ENCODE peak calls at places on chromosomes 6 and 20, in six cellular contexts. Y is activated T-cell treated with anti-CD3 and anti-CD28 coated beads, Interleukin-2, amount 50 U/mL, for 48 hours; X is HEK293T; I is naive thymus-derived CD4-positive, alpha-beta T cell; H is myocyte; C is stimulated activated CD8-positive, alpha-beta memory T cell treated with anti-CD3 and anti-CD28 coated beads, Interleukin-15, amount 100 ng/mL, for 48 hours. W is an unnamed sample.

GRCh38 chr6:150307520-150307919 is 61.3 kb upstream of the IYD start:
- DNase-seq in Y (no peak), X (no peak), I (no peak), H (no peak), C (no peak), W (no peak)

GRCh38 chr20:21202284-21202683 is 76.4 kb downstream of the KIZ start:
- DNase-seq in Y (no peak), X (no peak), I (no peak), H (peak), C (no peak), W (peak)

GRCh38 chr6:136015531-136015930 is 164.0 kb downstream of the PDE7B start:
- DNase-seq in Y (no peak), X (no peak), I (no peak), H (no peak), C (no peak), W (no peak)

GRCh38 chr6:169960891-169961611 is 209.6 kb downstream of the ERMARD start:
- DNase-seq in Y (peak), X (no peak), I (no peak), H (no peak), C (no peak), W (no peak)

GRCh38 chr6:98980814-98981213 is 33.1 kb upstream of the FBXL4 start:
- DNase-seq in Y (no peak), X (peak), I (no peak), H (no peak), C (no peak), W (no peak)

GRCh38 chr20:34968020-34968775 is 12.5 kb downstream of the MYH7B start:
- DNase-seq in Y (no peak), X (no peak), I (no peak), H (no peak), C (no peak), W (no peak)

GRCh38 chr20:29301624-29302259 is 1955.7 kb upstream of the DEFB115 start:
- DNase-seq in Y (no peak), X (no peak), I (no peak), H (no peak), C (no peak), W (no peak)

GRCh38 chr20:57547250-57547649 is 13.7 kb upstream of the PCK1 start:
- DNase-seq in Y (no peak), X (no peak), I (no peak), H (no peak), C (no peak), W (no peak)

GRCh38 chr20:23509580-23509913 is 18.6 kb downstream of the CST8 start:
- DNase-seq in Y (no peak), X (no peak), I (no peak), H (no peak), C (no peak), W (peak)

GRCh38 chr6:27188206-27188884 is 59.2 kb upstream of the PRSS16 start:
- DNase-seq in Y (peak), X (peak), I (no peak), H (peak), C (no peak), W (peak)

GRCh38 chr6:159654483-159655098 is 38.5 kb downstream of the SOD2 start:
- DNase-seq in Y (no peak), X (peak), I (peak), H (peak), C (no peak), W (no peak)

GRCh38 chr6:104951677-104952076 is 5.2 kb upstream of the LIN28B start:
- DNase-seq in Y (no peak), X (no peak), I (no peak), H (no peak), C (no peak), W (no peak)

GRCh38 chr6:168016756-168017525 is 19.5 kb downstream of the KIF25 start:
- DNase-seq in Y (no peak), X (no peak), I (no peak), H (peak), C (no peak), W (no peak)

GRCh38 chr6:155583997-155584396 is 128.4 kb upstream of the NOX3 start:
- DNase-seq in Y (no peak), X (no peak), I (no peak), H (no peak), C (no peak), W (no peak)

GRCh38 chr6:38915205-38915925 is 133.2 kb upstream of the GLP1R start:
- DNase-seq in Y (no peak), X (no peak), I (no peak), H (peak), C (no peak), W (no peak)

GRCh38 chr20:44650777-44651493 is 564 bp downstream of the ADA start:
- DNase-seq in Y (peak), X (no peak), I (no peak), H (no peak), C (no peak), W (no peak)

GRCh38 chr6:139474145-139475108 is 100.0 kb upstream of the CITED2 start:
- DNase-seq in Y (no peak), X (peak), I (no peak), H (peak), C (no peak), W (no peak)

GRCh38 chr20:42706762-42707161 is 482.9 kb downstream of the PTPRT start:
- DNase-seq in Y (no peak), X (no peak), I (no peak), H (no peak), C (no peak), W (no peak)

GRCh38 chr6:139475231-139475630 is 100.8 kb upstream of the CITED2 start:
- DNase-seq in Y (no peak), X (no peak), I (no peak), H (no peak), C (no peak), W (no peak)

GRCh38 chr6:40558102-40558501 is 29.1 kb downstream of the LRFN2 start:
- DNase-seq in Y (no peak), X (no peak), I (no peak), H (no peak), C (no peak), W (no peak)

GRCh38 chr6:165183071-165183470 is 126.3 kb downstream of the C6orf118 start:
- DNase-seq in Y (no peak), X (no peak), I (no peak), H (no peak), C (no peak), W (no peak)

GRCh38 chr6:91366781-91367180 is 779.9 kb upstream of the MAP3K7 start:
- DNase-seq in Y (no peak), X (no peak), I (no peak), H (no peak), C (no peak), W (no peak)

GRCh38 chr6:129766959-129767728 is 57.2 kb upstream of the ARHGAP18 start:
- DNase-seq in Y (peak), X (peak), I (peak), H (peak), C (peak), W (no peak)

GRCh38 chr6:48069280-48069679 is 41.7 kb downstream of the PTCHD4 start:
- DNase-seq in Y (no peak), X (no peak), I (no peak), H (no peak), C (no peak), W (no peak)

GRCh38 chr6:70266142-70266541 is 36.7 kb downstream of the COL9A1 start:
- DNase-seq in Y (no peak), X (no peak), I (no peak), H (no peak), C (no peak), W (no peak)

GRCh38 chr20:6707231-6707870 is 60.1 kb upstream of the BMP2 start:
- DNase-seq in Y (no peak), X (no peak), I (no peak), H (no peak), C (no peak), W (no peak)

GRCh38 chr6:150273457-150274309 is 95.1 kb upstream of the IYD start:
- DNase-seq in Y (no peak), X (no peak), I (no peak), H (peak), C (no peak), W (no peak)

GRCh38 chr6:35370799-35371493 is 28.6 kb downstream of the PPARD start:
- DNase-seq in Y (no peak), X (no peak), I (no peak), H (no peak), C (no peak), W (no peak)

W was measured in epithelial cell of proximal tubule.